ENCODE peak calls at places on chromosomes 13 and 19, in eight cellular contexts. Q is hepatocyte; T is effector memory CD4-positive, alpha-beta T cell; U is upper lobe of left lung; I is suprapubic skin; S is thoracic aorta; C is left lung; V is ovary. B is an unnamed sample.

GRCh38 chr19:32876919-32877285 is 7.3 kb upstream of the SLC7A9 start:
- DNase-seq in Q (peak; percentile 72), T (no peak), U (no peak), I (no peak), S (no peak), C (no peak), V (no peak), B (no peak)

GRCh38 chr13:66513728-66514127 is 716.4 kb downstream of the PCDH9 start:
- DNase-seq in Q (no peak), T (no peak), U (no peak), I (no peak), S (no peak), C (no peak), V (no peak), B (no peak)

GRCh38 chr13:74316531-74316930 is 182.3 kb upstream of the KLF12 start:
- DNase-seq in Q (no peak), T (no peak), U (no peak), I (no peak), S (no peak), C (no peak), V (no peak), B (no peak)

GRCh38 chr19:39671739-39672363 is 16.1 kb downstream of the LGALS16 start:
- DNase-seq in Q (peak; percentile 70), T (peak; percentile 18), U (no peak), I (no peak), S (no peak), C (no peak), V (no peak), B (no peak)

GRCh38 chr13:29428310-29428991 is 167.0 kb downstream of the SLC7A1 start:
- DNase-seq in Q (peak; percentile 20), T (no peak), U (no peak), I (no peak), S (no peak), C (no peak), V (peak; percentile 29), B (no peak)

GRCh38 chr19:18284710-18285430 is 3.4 kb upstream of the JUND start:
- DNase-seq in Q (no peak), T (no peak), U (peak; percentile 19), I (no peak), S (no peak), C (no peak), V (no peak), B (no peak)

GRCh38 chr19:21586341-21587116 is 81.1 kb downstream of the ZNF429 start:
- DNase-seq in Q (peak; percentile 30), T (no peak), U (no peak), I (no peak), S (no peak), C (peak; percentile 91), V (no peak), B (no peak)

GRCh38 chr19:46288896-46289588 is 7.8 kb upstream of the HIF3A start:
- DNase-seq in Q (peak; percentile 73), T (no peak), U (peak; percentile 35), I (no peak), S (no peak), C (no peak), V (peak; percentile 33), B (no peak)

GRCh38 chr13:44758595-44759221 is 182.6 kb upstream of the TSC22D1 start:
- DNase-seq in Q (peak; percentile 58), T (no peak), U (no peak), I (no peak), S (no peak), C (no peak), V (no peak), B (no peak)

GRCh38 chr13:79353698-79354097 is 52.4 kb downstream of the RBM26 start:
- DNase-seq in Q (no peak), T (no peak), U (no peak), I (no peak), S (no peak), C (no peak), V (no peak), B (no peak)

GRCh38 chr19:38191747-38192146 is 32.3 kb downstream of the DPF1 start:
- DNase-seq in Q (no peak), T (no peak), U (no peak), I (no peak), S (no peak), C (peak; percentile 51), V (no peak), B (no peak)

GRCh38 chr13:74479124-74479523 is 344.9 kb upstream of the KLF12 start:
- DNase-seq in Q (no peak), T (no peak), U (no peak), I (no peak), S (no peak), C (no peak), V (no peak), B (no peak)

GRCh38 chr13:27954406-27954851 is 14.7 kb downstream of the CDX2 start:
- DNase-seq in Q (peak; percentile 76), T (no peak), U (no peak), I (no peak), S (no peak), C (peak; percentile 80), V (no peak), B (no peak)

GRCh38 chr13:88068975-88069374 is 397.8 kb downstream of the SLITRK5 start:
- DNase-seq in Q (peak; percentile 7), T (no peak), U (no peak), I (no peak), S (no peak), C (peak; percentile 21), V (no peak), B (no peak)

GRCh38 chr19:48812094-48812929 is 1.5 kb upstream of the BCAT2 start:
- DNase-seq in Q (peak; percentile 93), T (peak; percentile 44), U (peak; percentile 94), I (peak; percentile 93), S (peak; percentile 59), C (peak; percentile 92), V (peak; percentile 98), B (peak; percentile 56)

GRCh38 chr13:110661256-110661655 is 44.7 kb downstream of the CARS2 start:
- DNase-seq in Q (no peak), T (no peak), U (no peak), I (no peak), S (no peak), C (no peak), V (no peak), B (no peak)

GRCh38 chr19:48553676-48554384 is 1.9 kb downstream of the SULT2B1 start:
- DNase-seq in Q (peak; percentile 90), T (no peak), U (peak; percentile 61), I (no peak), S (no peak), C (no peak), V (no peak), B (no peak)

GRCh38 chr19:38650911-38651584 is 3.6 kb downstream of the ACTN4 start:
- DNase-seq in Q (peak; percentile 6), T (no peak), U (peak; percentile 70), I (no peak), S (no peak), C (no peak), V (peak; percentile 62), B (no peak)

GRCh38 chr13:92221916-92222315 is 823.5 kb downstream of the GPC5 start:
- DNase-seq in Q (peak; percentile 7), T (no peak), U (no peak), I (no peak), S (no peak), C (no peak), V (no peak), B (no peak)

GRCh38 chr13:40130871-40131636 is 475.6 kb downstream of the COG6 start:
- DNase-seq in Q (peak; percentile 44), T (no peak), U (no peak), I (no peak), S (no peak), C (no peak), V (no peak), B (no peak)

GRCh38 chr13:50539791-50540530 is 303.5 kb downstream of the DLEU7 start:
- DNase-seq in Q (no peak), T (no peak), U (no peak), I (no peak), S (no peak), C (no peak), V (no peak), B (no peak)

GRCh38 chr13:50531917-50532899 is 311.3 kb downstream of the DLEU7 start:
- DNase-seq in Q (peak; percentile 38), T (no peak), U (no peak), I (no peak), S (no peak), C (no peak), V (no peak), B (no peak)

GRCh38 chr13:50537029-50537428 is 306.5 kb downstream of the DLEU7 start:
- DNase-seq in Q (no peak), T (no peak), U (no peak), I (no peak), S (no peak), C (no peak), V (no peak), B (no peak)

GRCh38 chr13:50529154-50529882 is 314.2 kb downstream of the DLEU7 start:
- DNase-seq in Q (peak; percentile 45), T (no peak), U (peak; percentile 88), I (peak; percentile 89), S (peak; percentile 37), C (peak; percentile 90), V (peak; percentile 65), B (no peak)

DNA sequence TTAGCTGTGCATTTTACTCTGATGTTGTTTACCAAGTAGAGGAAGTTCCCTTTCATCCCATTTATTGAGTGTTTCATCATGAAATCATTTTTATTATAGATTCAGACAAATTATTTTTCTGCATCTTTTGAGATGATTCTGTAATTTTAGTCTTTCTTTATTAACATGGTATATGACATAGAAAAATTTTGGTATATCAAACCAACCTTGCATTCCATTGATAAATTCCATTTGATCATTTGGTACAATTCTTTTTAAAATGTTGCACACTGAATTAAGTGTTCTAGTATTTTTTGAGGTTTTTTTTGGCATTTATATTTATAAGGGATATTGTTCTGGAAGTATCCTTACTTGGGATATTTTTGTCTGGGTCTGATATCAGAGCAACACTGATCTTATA is 308.4 kb downstream of the DLEU7 start:
- DNase-seq in Q (no peak), T (no peak), U (no peak), I (no peak), S (no peak), C (no peak), V (no peak), B (no peak)
- H3K9me3 ChIP-seq in Q (peaks cover 21% of the 10 kb centered on the region), T (peaks cover 9% of the 10 kb centered on the region), U (peaks cover 16% of the 10 kb centered on the region), I (peaks cover 22% of the 10 kb centered on the region), S (peaks cover 12% of the 10 kb centered on the region), C (peaks cover 44% of the 10 kb centered on the region), V (no peaks in the 10 kb centered on the region), B (peaks cover 8% of the 10 kb centered on the region)

GRCh38 chr19:57867868-57868492 is 18.3 kb downstream of the ZNF587 start:
- DNase-seq in Q (no peak), T (no peak), U (no peak), I (no peak), S (no peak), C (no peak), V (no peak), B (no peak)
- H3K9me3 ChIP-seq in Q (peaks cover 38% of the 10 kb centered on the region), T (peaks cover 58% of the 10 kb centered on the region), U (peaks cover 79% of the 10 kb centered on the region), I (peaks cover 41% of the 10 kb centered on the region), S (peaks cover 81% of the 10 kb centered on the region), C (peaks cover 85% of the 10 kb centered on the region), V (peaks cover 48% of the 10 kb centered on the region), B (peaks cover 38% of the 10 kb centered on the region)

GRCh38 chr19:7083076-7083956 is 13.8 kb downstream of the ZNF557 start:
- DNase-seq in Q (no peak), T (no peak), U (no peak), I (no peak), S (no peak), C (no peak), V (no peak), B (no peak)
- H3K9me3 ChIP-seq in Q (peaks cover 72% of the 10 kb centered on the region), T (peaks cover 85% of the 10 kb centered on the region), U (peaks cover 98% of the 10 kb centered on the region), I (peaks cover 85% of the 10 kb centered on the region), S (peaks cover 98% of the 10 kb centered on the region), C (peaks cover 99% of the 10 kb centered on the region), V (peaks cover 70% of the 10 kb centered on the region), B (peaks cover 73% of the 10 kb centered on the region)

GRCh38 chr19:43901395-43902390 is 33.4 kb downstream of the ZNF45 start:
- DNase-seq in Q (peak; percentile 88), T (peak; percentile 47), U (peak; percentile 71), I (peak; percentile 72), S (no peak), C (peak; percentile 88), V (peak; percentile 86), B (peak; percentile 27)

GRCh38 chr19:43895727-43896126 is 39.4 kb downstream of the ZNF45 start:
- DNase-seq in Q (no peak), T (no peak), U (no peak), I (no peak), S (no peak), C (no peak), V (no peak), B (no peak)
- H3K9me3 ChIP-seq in Q (no peaks in the 10 kb centered on the region), T (no peaks in the 10 kb centered on the region), U (peaks cover 58% of the 10 kb centered on the region), I (peaks cover 38% of the 10 kb centered on the region), S (peaks cover 39% of the 10 kb centered on the region), C (peaks cover 92% of the 10 kb centered on the region), V (peaks cover 12% of the 10 kb centered on the region), B (no peaks in the 10 kb centered on the region)